ENCODE peak calls at places on chromosome 2, in four cellular contexts. U is kidney, M is fibroblast of villous mesenchyme, X is GM13976. L is an unnamed sample.

GRCh38 chr2:119114266-119114665 is 44.3 kb downstream of the C1QL2 start:
- DNase-seq in U (no peak), M (no peak), X (no peak), L (no peak)

GRCh38 chr2:182503886-182504285 is 77.0 kb upstream of the PDE1A start:
- DNase-seq in U (no peak), M (peak; percentile 60), X (no peak), L (no peak)

GRCh38 chr2:68537872-68538271 is 70.5 kb downstream of the APLF start:
- DNase-seq in U (no peak), M (no peak), X (no peak), L (no peak)

GRCh38 chr2:214649440-214650205 is 159.9 kb downstream of the BARD1 start:
- DNase-seq in U (no peak), M (peak; percentile 56), X (no peak), L (peak; percentile 65)

GRCh38 chr2:219285894-219286425 is 6.8 kb downstream of the DNAJB2 start:
- DNase-seq in U (no peak), M (peak; percentile 70), X (peak; percentile 19), L (peak; percentile 59)

GRCh38 chr2:191488135-191488534 is 189.8 kb upstream of the NABP1 start:
- DNase-seq in U (no peak), M (no peak), X (no peak), L (no peak)

GRCh38 chr2:174662459-174662858 is 64.9 kb upstream of the WIPF1 start:
- DNase-seq in U (no peak), M (peak; percentile 57), X (no peak), L (peak; percentile 75)

GRCh38 chr2:216300921-216301320 is 71.4 kb downstream of the MARCHF4 start:
- DNase-seq in U (no peak), M (no peak), X (no peak), L (no peak)

GRCh38 chr2:88452980-88453582 is 588 bp upstream of the FOXI3 start:
- DNase-seq in U (no peak), M (peak; percentile 19), X (no peak), L (peak; percentile 40)

GRCh38 chr2:122009546-122009945 is 254.1 kb downstream of the TSN start:
- DNase-seq in U (no peak), M (no peak), X (no peak), L (no peak)

GRCh38 chr2:182826051-182826450 is 40.4 kb downstream of the FRZB start:
- DNase-seq in U (no peak), M (peak; percentile 46), X (no peak), L (no peak)

GRCh38 chr2:75099521-75099922 is 99.8 kb downstream of the TACR1 start:
- DNase-seq in U (no peak), M (no peak), X (no peak), L (no peak)

GRCh38 chr2:105517814-105518705 is 119.2 kb upstream of the FHL2 start:
- DNase-seq in U (peak; percentile 78), M (peak; percentile 48), X (no peak), L (peak; percentile 63)

GRCh38 chr2:105518897-105519296 is 120.0 kb upstream of the FHL2 start:
- DNase-seq in U (no peak), M (peak; percentile 49), X (no peak), L (no peak)

GRCh38 chr2:105521176-105521575 is 122.3 kb upstream of the FHL2 start:
- DNase-seq in U (no peak), M (peak; percentile 52), X (peak; percentile 36), L (peak; percentile 44)

GRCh38 chr2:105521616-105522015 is 122.8 kb upstream of the FHL2 start:
- DNase-seq in U (no peak), M (no peak), X (no peak), L (no peak)

GRCh38 chr2:105519516-105519915 is 120.7 kb upstream of the FHL2 start:
- DNase-seq in U (no peak), M (peak; percentile 38), X (no peak), L (peak; percentile 42)
- TF ChIP-seq CTCF in U (no peak), M (peak; percentile 15), X (no peak), L (peak; percentile 27)

GRCh38 chr2:161232571-161232970 is 72.3 kb downstream of the TANK start:
- DNase-seq in U (no peak), M (no peak), X (no peak), L (no peak)
- TF ChIP-seq CTCF in U (no peak), M (no peak), X (no peak), L (no peak)

DNA sequence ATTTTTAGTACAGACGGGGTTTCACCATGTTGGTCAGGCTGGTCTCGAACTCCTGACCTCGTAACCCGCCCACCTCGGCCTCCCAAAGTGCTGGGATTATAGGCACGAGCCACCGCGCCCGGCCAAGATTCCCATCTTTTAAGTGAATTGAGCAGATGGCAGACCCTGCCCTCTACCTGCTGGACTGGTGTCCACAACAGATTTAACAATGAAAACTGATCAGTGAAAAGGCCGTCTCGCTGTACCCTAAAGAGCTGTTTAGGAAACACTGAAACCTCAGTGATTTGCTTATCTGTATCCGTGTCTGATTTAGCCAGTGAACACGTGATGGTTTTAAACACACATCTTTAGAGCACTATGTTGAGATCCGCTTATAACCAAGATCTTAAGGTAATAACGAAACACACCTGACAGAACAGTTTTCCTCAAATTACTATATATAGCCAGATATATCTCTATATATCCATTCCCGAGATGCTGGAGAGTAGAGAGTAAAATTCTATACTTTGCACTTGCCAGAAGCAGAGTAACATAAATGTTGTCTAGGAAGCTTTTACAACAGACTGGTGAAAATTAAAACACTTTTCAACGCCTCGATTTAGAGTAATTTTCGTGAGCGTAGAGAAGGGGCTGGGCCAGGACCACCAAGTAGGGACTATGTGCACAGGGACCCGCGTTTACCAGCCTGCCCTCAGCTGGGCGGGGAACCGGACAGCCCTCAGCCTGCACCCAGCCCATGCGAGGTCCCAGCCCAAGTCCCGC is 593 bp downstream of the FAM161A start:
- DNase-seq in U (no peak), M (peak; percentile 28), X (peak; percentile 78), L (no peak)
- TF ChIP-seq CTCF in U (peak; percentile 3), M (no peak), X (no peak), L (peak; percentile 11)

DNA sequence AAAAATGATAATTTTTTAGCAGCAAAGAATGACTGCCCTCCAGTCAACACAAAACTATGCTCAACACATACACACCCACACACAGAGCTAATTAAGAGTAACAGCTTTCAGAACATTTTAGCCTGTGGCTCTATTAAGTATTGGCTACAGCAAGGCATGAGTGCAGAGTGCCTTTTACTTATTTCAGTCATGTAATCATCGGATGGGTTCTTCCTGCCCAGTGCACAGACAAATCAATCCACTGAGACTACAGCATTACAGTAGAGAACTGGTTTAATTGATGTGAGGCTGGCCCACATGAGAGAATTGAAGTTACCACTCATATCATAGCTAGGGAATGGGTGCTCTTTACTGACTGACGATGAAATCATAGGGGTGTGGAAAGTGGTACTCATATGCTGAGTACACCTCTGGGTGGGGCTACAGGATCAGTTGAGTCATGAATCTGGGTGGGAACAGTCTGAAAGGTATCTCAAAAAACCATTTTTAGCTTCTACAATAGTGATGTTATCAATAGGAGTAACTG is 241.0 kb downstream of the FSIP2 start:
- DNase-seq in U (no peak), M (no peak), X (no peak), L (peak; percentile 15)
- TF ChIP-seq CTCF in U (no peak), M (no peak), X (no peak), L (no peak)

GRCh38 chr2:238240761-238241711 is 1.2 kb upstream of the HES6 start:
- DNase-seq in U (no peak), M (peak; percentile 27), X (no peak), L (peak; percentile 44)
- TF ChIP-seq CTCF in U (no peak), M (no peak), X (no peak), L (peak; percentile 3)

GRCh38 chr2:28801726-28802125 is 8.9 kb upstream of the SPDYA start:
- DNase-seq in U (no peak), M (peak; percentile 54), X (no peak), L (peak; percentile 18)

GRCh38 chr2:28796620-28797019 is 14.0 kb upstream of the SPDYA start:
- DNase-seq in U (no peak), M (no peak), X (no peak), L (no peak)
- TF ChIP-seq CTCF in U (no peak), M (no peak), X (no peak), L (no peak)

L was measured in astrocyte of the spinal cord.